ENCODE peak calls at places on chromosome 6, in seven cellular contexts. X is body of pancreas, O is testis, E is K562, Q is HCT116, G is endothelial cell of umbilical vein, Z is upper lobe of left lung. L is an unnamed sample.

GRCh38 chr6:112562348-112563220 is 215.5 kb downstream of the RFPL4B start:
- DNase-seq in X (no peak), O (peak; percentile 25), E (no peak), Q (no peak), G (no peak), Z (no peak), L (no peak)

GRCh38 chr6:167560673-167561569 is 236.0 kb downstream of the TTLL2 start:
- DNase-seq in X (no peak), O (no peak), E (no peak), Q (no peak), G (no peak), Z (peak; percentile 32), L (no peak)

GRCh38 chr6:121730616-121731015 is 295.2 kb downstream of the GJA1 start:
- DNase-seq in X (no peak), O (no peak), E (no peak), Q (no peak), G (no peak), Z (no peak), L (no peak)

GRCh38 chr6:63527658-63528514 is 44.4 kb upstream of the LOC128125822 start:
- DNase-seq in X (peak; percentile 66), O (no peak), E (no peak), Q (peak; percentile 94), G (peak; percentile 51), Z (no peak), L (peak; percentile 63)

GRCh38 chr6:119312875-119313338 is 36.7 kb downstream of the MAN1A1 start:
- DNase-seq in X (no peak), O (no peak), E (peak; percentile 48), Q (no peak), G (no peak), Z (no peak), L (no peak)

GRCh38 chr6:73515204-73516101 is 5.4 kb downstream of the EEF1A1 start:
- DNase-seq in X (peak; percentile 59), O (peak; percentile 75), E (peak; percentile 27), Q (no peak), G (peak; percentile 84), Z (no peak), L (peak; percentile 70)

GRCh38 chr6:32785781-32786533 is 22.6 kb upstream of the HLA-DQB2 start:
- DNase-seq in X (no peak), O (peak; percentile 61), E (peak; percentile 31), Q (peak; percentile 64), G (peak; percentile 58), Z (no peak), L (no peak)

GRCh38 chr6:73180718-73181619 is 44.3 kb downstream of the KHDC1L start:
- DNase-seq in X (no peak), O (no peak), E (peak; percentile 37), Q (peak; percentile 39), G (peak; percentile 55), Z (no peak), L (no peak)

GRCh38 chr6:160217863-160218262 is 40.8 kb downstream of the SLC22A2 start:
- DNase-seq in X (no peak), O (no peak), E (no peak), Q (no peak), G (no peak), Z (no peak), L (no peak)

GRCh38 chr6:14060971-14061370 is 56.6 kb upstream of the CD83 start:
- DNase-seq in X (no peak), O (no peak), E (no peak), Q (no peak), G (no peak), Z (no peak), L (no peak)

GRCh38 chr6:54617730-54618129 is 228.8 kb upstream of the FAM83B start:
- DNase-seq in X (no peak), O (no peak), E (no peak), Q (no peak), G (peak; percentile 68), Z (no peak), L (no peak)

GRCh38 chr6:161498359-161498758 is 224.5 kb upstream of the AGPAT4 start:
- DNase-seq in X (peak; percentile 42), O (peak; percentile 23), E (peak; percentile 19), Q (peak; percentile 66), G (no peak), Z (no peak), L (no peak)

GRCh38 chr6:107657755-107658461 is 166.2 kb downstream of the SCML4 start:
- DNase-seq in X (no peak), O (no peak), E (no peak), Q (no peak), G (peak; percentile 79), Z (peak; percentile 15), L (peak; percentile 39)

GRCh38 chr6:100554228-100554627 is 89.5 kb upstream of the SIM1 start:
- DNase-seq in X (no peak), O (no peak), E (no peak), Q (no peak), G (no peak), Z (no peak), L (no peak)

GRCh38 chr6:140779341-140779740 is 1353.4 kb upstream of the GJE1 start:
- DNase-seq in X (no peak), O (no peak), E (no peak), Q (no peak), G (no peak), Z (no peak), L (no peak)

GRCh38 chr6:165987483-165988305 is 180.0 kb downstream of the TBXT start:
- DNase-seq in X (peak; percentile 55), O (peak; percentile 93), E (no peak), Q (no peak), G (no peak), Z (peak; percentile 86), L (peak; percentile 90)

GRCh38 chr6:140153703-140154102 is 779.3 kb upstream of the CITED2 start:
- DNase-seq in X (no peak), O (no peak), E (no peak), Q (no peak), G (no peak), Z (no peak), L (no peak)

GRCh38 chr6:16243055-16243454 is 4.7 kb downstream of the GMPR start:
- DNase-seq in X (no peak), O (no peak), E (no peak), Q (no peak), G (peak; percentile 44), Z (no peak), L (no peak)

GRCh38 chr6:116557863-116558262 is 4.3 kb downstream of the CALHM4 start:
- DNase-seq in X (no peak), O (peak; percentile 66), E (no peak), Q (peak; percentile 66), G (peak; percentile 62), Z (no peak), L (no peak)

GRCh38 chr6:54935739-54936138 is 89.2 kb downstream of the FAM83B start:
- DNase-seq in X (no peak), O (no peak), E (no peak), Q (peak; percentile 94), G (no peak), Z (no peak), L (no peak)

GRCh38 chr6:42224222-42225042 is 6.8 kb upstream of the MRPS10 start:
- DNase-seq in X (no peak), O (no peak), E (no peak), Q (peak; percentile 97), G (peak; percentile 46), Z (no peak), L (no peak)

GRCh38 chr6:161029195-161029809 is 37.7 kb downstream of the MAP3K4 start:
- DNase-seq in X (no peak), O (no peak), E (no peak), Q (no peak), G (no peak), Z (no peak), L (peak; percentile 55)

GRCh38 chr6:20534295-20534897 is at the start of gene CDKAL1:
- DNase-seq in X (peak; percentile 88), O (peak; percentile 94), E (peak; percentile 81), Q (peak; percentile 89), G (peak; percentile 94), Z (no peak), L (peak; percentile 90)
- TF ChIP-seq POLR2A in X (peak; percentile 87), O (no peak), E (peak; percentile 93), Q (peak; percentile 84), G (peak; percentile 89), Z (peak; percentile 43), L (peak; percentile 42)

DNA sequence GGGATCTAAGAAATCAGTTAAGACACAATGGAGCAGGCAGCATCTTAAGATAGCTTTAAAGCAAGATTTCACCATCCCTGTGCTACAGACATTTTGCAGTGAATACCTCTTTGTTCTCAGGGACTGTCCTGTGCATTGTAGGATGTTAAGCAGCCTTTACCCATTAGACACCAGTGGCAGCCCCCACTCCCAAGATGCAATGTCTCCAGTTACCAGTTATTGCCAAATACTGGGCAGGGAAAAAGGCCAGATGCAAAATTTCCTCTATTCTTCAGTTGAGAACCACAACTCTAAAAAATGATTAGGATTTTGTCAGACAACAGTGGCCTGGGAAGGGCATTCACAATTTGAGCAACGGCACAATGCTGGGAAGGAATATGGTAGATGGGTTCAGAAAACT is 6.1 kb downstream of the FBXO5 start:
- DNase-seq in X (no peak), O (no peak), E (no peak), Q (no peak), G (no peak), Z (no peak), L (no peak)
- H3K27ac ChIP-seq in X (no peak overlapping the region), O (no peak overlapping the region), E (no peak overlapping the region), Q (no peak overlapping the region), G (no peak overlapping the region), Z (no peak overlapping the region), L (no peak overlapping the region)

DNA sequence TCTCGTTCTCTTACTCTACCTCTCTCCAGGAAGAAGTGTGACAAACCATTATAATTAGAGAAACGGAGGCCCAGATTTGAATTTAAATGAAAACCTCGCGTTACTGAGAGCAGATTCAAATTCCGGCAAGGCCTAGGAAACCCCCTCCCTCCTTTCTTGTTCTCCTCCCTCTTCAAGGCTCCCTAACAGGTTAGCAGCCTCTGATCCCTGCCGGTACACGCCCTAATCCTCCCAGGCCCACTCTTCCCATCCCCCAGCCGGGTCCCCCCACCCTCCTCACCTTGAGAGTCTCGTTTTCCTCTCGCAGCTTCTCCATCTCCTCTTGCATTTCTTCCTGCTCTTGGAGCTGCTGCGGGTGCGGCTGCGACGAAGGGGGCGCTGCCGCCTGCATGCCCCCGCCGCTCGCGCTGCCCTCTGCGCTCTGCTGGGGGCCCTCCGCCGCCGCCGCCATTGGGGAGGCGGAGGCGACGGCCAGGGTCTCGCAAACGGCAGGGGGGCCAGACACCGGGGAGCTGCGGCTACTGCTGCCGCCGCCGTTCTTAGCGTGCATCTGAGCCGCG is 3.8 kb downstream of the MTCL3 start:
- DNase-seq in X (no peak), O (no peak), E (no peak), Q (no peak), G (no peak), Z (no peak), L (no peak)
- TF ChIP-seq CTCF in X (no peak), O (no peak), E (no peak), Q (no peak), G (no peak), Z (no peak), L (no peak)

GRCh38 chr6:393391-394221 is 2.1 kb downstream of the IRF4 start:
- DNase-seq in X (no peak), O (no peak), E (no peak), Q (no peak), G (no peak), Z (peak; percentile 86), L (no peak)

GRCh38 chr6:389622-390021 is 1.9 kb upstream of the IRF4 start:
- DNase-seq in X (no peak), O (no peak), E (no peak), Q (no peak), G (no peak), Z (no peak), L (no peak)

GRCh38 chr6:392441-393390 is 1.2 kb downstream of the IRF4 start:
- DNase-seq in X (no peak), O (no peak), E (no peak), Q (no peak), G (no peak), Z (peak; percentile 86), L (no peak)

GRCh38 chr6:390914-391558 is 516 bp upstream of the IRF4 start:
- DNase-seq in X (no peak), O (no peak), E (no peak), Q (no peak), G (no peak), Z (no peak), L (no peak)

GRCh38 chr6:391559-392440 is at the start of gene IRF4:
- DNase-seq in X (no peak), O (peak; percentile 55), E (no peak), Q (no peak), G (no peak), Z (peak; percentile 89), L (no peak)
- TF ChIP-seq POLR2A in X (peak; percentile 17), O (no peak), E (no peak), Q (no peak), G (no peak), Z (no peak), L (no peak)

L was measured in uterus.